ENCODE peak calls at places on chromosomes 6 and 20, in five cellular contexts. One of them, this sample, is unnamed.
A peak's percentile ranks its signal among the peaks of the same experiment; 100 is the strongest.

GRCh38 chr6:11432713-11433450 is 104.7 kb upstream of the TMEM170B start:
- DNase-seq in mammary epithelial cell: peak; percentile 55
- DNase-seq in PC-3: peak; percentile 93
- DNase-seq in mesendoderm: no peak
- DNase-seq in neuronal stem cell: no peak
- DNase-seq in this sample: peak; percentile 65

GRCh38 chr6:42032366-42032765 is 18.0 kb upstream of the TAF8 start:
- DNase-seq in PC-3: no peak
- DNase-seq in mesendoderm: no peak
- DNase-seq in neuronal stem cell: no peak
- DNase-seq in mammary epithelial cell: no peak
- DNase-seq in this sample: no peak

GRCh38 chr6:32931211-32931610 is 9.6 kb downstream of the HLA-DMB start:
- DNase-seq in PC-3: no peak
- DNase-seq in mammary epithelial cell: no peak
- DNase-seq in mesendoderm: no peak
- DNase-seq in neuronal stem cell: no peak
- DNase-seq in this sample: no peak

GRCh38 chr20:55893031-55893430 is 112.3 kb downstream of the CBLN4 start:
- DNase-seq in PC-3: peak; percentile 39
- DNase-seq in mammary epithelial cell: peak; percentile 1
- DNase-seq in mesendoderm: no peak
- DNase-seq in neuronal stem cell: no peak
- DNase-seq in this sample: no peak

GRCh38 chr20:29689411-29690225 is 1567.8 kb upstream of the DEFB115 start:
- DNase-seq in PC-3: peak; percentile 9
- DNase-seq in mammary epithelial cell: no peak
- DNase-seq in neuronal stem cell: no peak
- DNase-seq in mesendoderm: no peak
- DNase-seq in this sample: no peak

GRCh38 chr20:10249048-10249770 is 30.6 kb downstream of the SNAP25 start:
- DNase-seq in PC-3: peak; percentile 76
- DNase-seq in mesendoderm: peak; percentile 37
- DNase-seq in mammary epithelial cell: no peak
- DNase-seq in neuronal stem cell: no peak
- DNase-seq in this sample: no peak

GRCh38 chr6:146543940-146544661 is 468 bp downstream of the RAB32 start:
- DNase-seq in mesendoderm: peak; percentile 81
- DNase-seq in neuronal stem cell: peak; percentile 27
- DNase-seq in mammary epithelial cell: peak; percentile 48
- DNase-seq in PC-3: peak; percentile 24
- DNase-seq in this sample: no peak

GRCh38 chr6:136552054-136552453 is 1.8 kb upstream of the MAP7 start:
- DNase-seq in PC-3: no peak
- DNase-seq in mesendoderm: no peak
- DNase-seq in mammary epithelial cell: no peak
- DNase-seq in neuronal stem cell: no peak
- DNase-seq in this sample: no peak

GRCh38 chr6:17059022-17059421 is 42.8 kb upstream of the STMND1 start:
- DNase-seq in neuronal stem cell: no peak
- DNase-seq in mesendoderm: no peak
- DNase-seq in mammary epithelial cell: peak; percentile 26
- DNase-seq in PC-3: no peak
- DNase-seq in this sample: no peak

GRCh38 chr20:16601019-16601418 is 27.8 kb upstream of the KIF16B start:
- DNase-seq in mammary epithelial cell: no peak
- DNase-seq in mesendoderm: no peak
- DNase-seq in PC-3: no peak
- DNase-seq in neuronal stem cell: no peak
- DNase-seq in this sample: no peak

GRCh38 chr20:47799116-47799715 is 13.9 kb upstream of the SULF2 start:
- DNase-seq in mesendoderm: no peak
- DNase-seq in neuronal stem cell: no peak
- DNase-seq in PC-3: no peak
- DNase-seq in mammary epithelial cell: no peak
- DNase-seq in this sample: peak; percentile 58

GRCh38 chr6:12490904-12491571 is 200.9 kb downstream of the EDN1 start:
- DNase-seq in PC-3: peak; percentile 94
- DNase-seq in mammary epithelial cell: peak; percentile 77
- DNase-seq in mesendoderm: no peak
- DNase-seq in neuronal stem cell: no peak
- DNase-seq in this sample: peak; percentile 12

GRCh38 chr6:12494161-12494560 is 204.0 kb downstream of the EDN1 start:
- DNase-seq in PC-3: no peak
- DNase-seq in mammary epithelial cell: no peak
- DNase-seq in mesendoderm: no peak
- DNase-seq in neuronal stem cell: no peak
- DNase-seq in this sample: no peak

GRCh38 chr6:12493446-12493845 is 203.3 kb downstream of the EDN1 start:
- DNase-seq in PC-3: no peak
- DNase-seq in mesendoderm: no peak
- DNase-seq in neuronal stem cell: no peak
- DNase-seq in mammary epithelial cell: no peak
- DNase-seq in this sample: no peak

GRCh38 chr6:12485837-12486236 is 195.7 kb downstream of the EDN1 start:
- DNase-seq in PC-3: no peak
- DNase-seq in neuronal stem cell: no peak
- DNase-seq in mesendoderm: no peak
- DNase-seq in mammary epithelial cell: no peak
- DNase-seq in this sample: no peak

DNA sequence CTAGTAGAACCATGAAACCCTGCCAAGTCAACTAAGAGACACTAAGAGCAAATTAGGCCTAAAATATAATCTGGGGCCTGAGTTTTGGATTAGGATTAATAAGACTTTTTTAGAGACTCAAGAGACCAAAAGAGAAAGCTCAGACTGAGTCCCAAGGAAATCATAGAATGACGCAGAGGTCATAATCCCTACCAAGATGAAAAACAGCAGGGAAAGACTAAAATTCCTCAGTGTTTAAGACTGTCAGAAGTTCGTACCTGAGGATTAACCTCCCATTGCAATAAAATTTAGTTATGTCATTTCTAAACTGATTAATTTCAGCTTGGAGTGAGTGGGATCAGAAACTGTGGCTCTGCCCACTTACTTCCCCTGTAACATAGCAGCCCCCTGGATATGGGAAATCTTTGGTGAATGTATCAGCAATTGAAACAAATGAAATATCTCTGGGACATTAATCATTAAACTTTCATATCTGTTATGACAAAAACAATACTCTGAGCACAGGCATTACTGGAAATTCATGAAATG is 200.3 kb downstream of the EDN1 start:
- DNase-seq in PC-3: no peak
- DNase-seq in neuronal stem cell: no peak
- DNase-seq in mammary epithelial cell: no peak
- DNase-seq in mesendoderm: no peak
- DNase-seq in this sample: no peak
- H3K4me2 ChIP-seq in PC-3: peak overlapping the region; percentile 46
- H3K4me2 ChIP-seq in neuronal stem cell: no peak overlapping the region
- H3K4me2 ChIP-seq in mammary epithelial cell: peak overlapping the region; percentile 15
- H3K4me2 ChIP-seq in mesendoderm: no peak overlapping the region
- H3K4me2 ChIP-seq in this sample: no peak overlapping the region

GRCh38 chr6:30129270-30129669 is 6.7 kb upstream of the TRIM40 start:
- DNase-seq in mesendoderm: no peak
- DNase-seq in neuronal stem cell: no peak
- DNase-seq in mammary epithelial cell: no peak
- DNase-seq in PC-3: no peak
- DNase-seq in this sample: no peak

GRCh38 chr6:30127238-30128093 is 8.5 kb upstream of the TRIM40 start:
- DNase-seq in mammary epithelial cell: no peak
- DNase-seq in mesendoderm: peak; percentile 55
- DNase-seq in neuronal stem cell: no peak
- DNase-seq in PC-3: no peak
- DNase-seq in this sample: no peak

GRCh38 chr6:30131947-30132497 is 3.9 kb upstream of the TRIM40 start:
- DNase-seq in PC-3: no peak
- DNase-seq in mammary epithelial cell: no peak
- DNase-seq in mesendoderm: no peak
- DNase-seq in neuronal stem cell: no peak
- DNase-seq in this sample: no peak

GRCh38 chr6:30130887-30131862 is 4.8 kb upstream of the TRIM40 start:
- DNase-seq in neuronal stem cell: peak; percentile 79
- DNase-seq in PC-3: peak; percentile 87
- DNase-seq in mesendoderm: peak; percentile 89
- DNase-seq in mammary epithelial cell: peak; percentile 72
- DNase-seq in this sample: peak; percentile 59

GRCh38 chr6:30129818-30130679 is 5.9 kb upstream of the TRIM40 start:
- DNase-seq in mammary epithelial cell: no peak
- DNase-seq in PC-3: peak; percentile 22
- DNase-seq in mesendoderm: no peak
- DNase-seq in neuronal stem cell: no peak
- DNase-seq in this sample: no peak
- H3K4me1 ChIP-seq in mammary epithelial cell: peaks cover 3% of the 10 kb centered on the region
- H3K4me1 ChIP-seq in PC-3: peaks cover 15% of the 10 kb centered on the region
- H3K4me1 ChIP-seq in mesendoderm: no peaks in the 10 kb centered on the region
- H3K4me1 ChIP-seq in neuronal stem cell: no peaks in the 10 kb centered on the region
- H3K4me1 ChIP-seq in this sample: peaks cover 28% of the 10 kb centered on the region

DNA sequence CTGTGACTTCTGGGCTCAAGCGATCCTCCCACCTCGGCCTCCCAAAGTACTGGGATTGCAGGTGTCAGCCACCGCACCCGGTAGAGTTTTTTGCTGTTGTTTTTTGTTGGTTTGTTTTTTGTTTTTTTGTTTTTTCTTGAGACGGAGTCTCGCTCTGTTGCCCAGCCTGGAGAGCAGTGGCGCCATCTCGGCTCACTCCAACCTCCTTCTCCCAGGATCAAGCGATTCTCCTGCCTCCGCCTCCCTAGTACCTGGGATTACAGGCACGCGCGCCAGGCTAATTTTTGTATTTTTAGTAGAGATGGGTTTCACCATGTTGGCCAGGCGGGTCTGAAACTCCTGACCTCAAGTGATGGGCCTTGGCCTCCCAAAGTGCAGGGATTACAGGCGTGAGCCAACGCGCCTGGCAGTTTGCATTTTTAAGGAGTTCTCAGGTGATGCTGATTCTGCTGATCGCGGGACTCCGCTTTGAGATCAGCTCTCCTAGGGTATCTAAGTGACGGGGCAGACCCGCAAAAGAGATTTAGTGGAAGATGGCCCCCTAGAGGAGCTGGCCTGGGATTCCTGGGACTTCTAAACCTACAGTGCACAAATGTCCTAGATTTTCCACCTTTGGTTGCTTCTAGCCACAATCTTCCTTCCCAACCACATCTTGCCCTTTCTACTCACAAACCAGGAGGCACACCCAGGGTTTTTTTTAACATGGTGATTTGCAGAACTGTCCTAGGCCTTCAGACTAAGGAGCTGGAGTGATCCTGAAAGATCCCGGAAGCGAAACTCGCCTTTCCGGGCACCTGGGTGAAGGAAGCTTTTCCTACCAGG is 45.2 kb downstream of the DPPA5 start:
- DNase-seq in PC-3: peak; percentile 39
- DNase-seq in neuronal stem cell: peak; percentile 15
- DNase-seq in mammary epithelial cell: peak; percentile 50
- DNase-seq in mesendoderm: peak; percentile 78
- DNase-seq in this sample: peak; percentile 47
- H3K27ac ChIP-seq in PC-3: peak overlapping the region; percentile 66
- H3K27ac ChIP-seq in neuronal stem cell: no peak overlapping the region
- H3K27ac ChIP-seq in mammary epithelial cell: peak overlapping the region; percentile 40
- H3K27ac ChIP-seq in mesendoderm: no peak overlapping the region
- H3K27ac ChIP-seq in this sample: peak overlapping the region; percentile 83

DNA sequence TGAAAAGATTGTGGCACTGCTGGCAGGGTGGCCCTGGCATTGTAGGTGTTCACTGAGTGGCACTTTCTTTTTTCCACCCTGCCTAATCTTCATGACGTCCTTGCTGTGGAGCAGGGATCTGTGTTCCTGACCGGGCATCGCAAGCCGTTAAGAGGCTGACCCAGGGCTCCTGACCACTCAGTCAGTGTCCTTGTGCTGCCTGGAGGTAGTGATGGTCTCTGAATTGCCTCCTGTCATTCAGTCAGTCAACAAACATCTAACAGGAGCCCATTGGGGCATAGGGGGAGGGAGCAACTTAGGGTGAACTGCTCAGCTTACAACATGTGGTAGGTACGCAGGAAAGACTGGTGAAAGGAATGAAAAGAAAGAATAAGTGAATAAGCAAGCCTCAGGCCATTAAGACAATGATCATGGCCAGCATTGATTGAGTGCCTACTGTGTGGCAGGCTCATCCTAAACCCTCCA is 152.0 kb downstream of the CEBPB start:
- DNase-seq in neuronal stem cell: no peak
- DNase-seq in mammary epithelial cell: no peak
- DNase-seq in PC-3: no peak
- DNase-seq in mesendoderm: no peak
- DNase-seq in this sample: no peak
- H3K4me2 ChIP-seq in neuronal stem cell: no peak overlapping the region
- H3K4me2 ChIP-seq in mammary epithelial cell: no peak overlapping the region
- H3K4me2 ChIP-seq in PC-3: no peak overlapping the region
- H3K4me2 ChIP-seq in mesendoderm: no peak overlapping the region
- H3K4me2 ChIP-seq in this sample: no peak overlapping the region

DNA sequence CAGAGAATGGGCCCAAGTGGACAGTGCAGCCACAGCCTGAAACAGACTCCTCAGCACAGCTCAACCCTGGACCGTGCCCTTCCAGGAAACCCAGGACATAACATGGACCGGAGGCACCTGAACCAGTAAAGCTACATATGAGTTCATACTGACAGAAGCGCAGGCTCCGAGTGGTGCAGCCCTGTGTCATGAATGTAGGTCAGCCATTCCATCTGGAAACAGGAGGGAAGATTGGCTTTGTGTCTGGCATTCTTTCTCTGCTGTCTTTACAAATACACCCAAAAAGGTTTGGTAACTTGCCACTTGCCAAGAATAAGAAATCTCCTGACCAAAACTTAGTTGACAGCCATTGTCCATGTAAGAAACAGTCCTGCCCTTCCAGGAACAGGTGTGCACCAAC is 366.6 kb downstream of the RNGTT start:
- DNase-seq in PC-3: no peak
- DNase-seq in mammary epithelial cell: no peak
- DNase-seq in mesendoderm: no peak
- DNase-seq in neuronal stem cell: no peak
- DNase-seq in this sample: no peak
- H3K4me1 ChIP-seq in PC-3: no peaks in the 10 kb centered on the region
- H3K4me1 ChIP-seq in mammary epithelial cell: no peaks in the 10 kb centered on the region
- H3K4me1 ChIP-seq in mesendoderm: no peaks in the 10 kb centered on the region
- H3K4me1 ChIP-seq in neuronal stem cell: no peaks in the 10 kb centered on the region
- H3K4me1 ChIP-seq in this sample: no peaks in the 10 kb centered on the region

GRCh38 chr20:62772103-62772611 is 24.1 kb upstream of the MRGBP start:
- DNase-seq in mammary epithelial cell: no peak
- DNase-seq in PC-3: no peak
- DNase-seq in neuronal stem cell: no peak
- DNase-seq in mesendoderm: no peak
- DNase-seq in this sample: no peak
- H3K27ac ChIP-seq in mammary epithelial cell: no peak overlapping the region
- H3K27ac ChIP-seq in PC-3: no peak overlapping the region
- H3K27ac ChIP-seq in neuronal stem cell: no peak overlapping the region
- H3K27ac ChIP-seq in mesendoderm: no peak overlapping the region
- H3K27ac ChIP-seq in this sample: peak overlapping the region; percentile 63